ENCODE peak calls at places on chromosomes 5 and 9, in nine cellular contexts. B is RWPE2; O is activated CD4-positive, alpha-beta memory T cell treated with anti-CD3 and anti-CD28 coated beads, Interleukin-2, amount 10 ng/mL, durations not matched to agents 7 days and 5 days; G is stimulated activated CD4-positive, alpha-beta T cell treated with anti-CD3 and anti-CD28 coated beads, Interleukin-4, amount 100 ng/mL, for 1 hour; I is GM06990; A is activated T-cell treated with anti-CD3 and anti-CD28 coated beads for 1 hour; N is body of pancreas; U is anterior cingulate cortex; R is mammary epithelial cell. Z is an unnamed sample.

GRCh38 chr5:139637438-139638089 is 10.6 kb upstream of the CXXC5 start:
- DNase-seq in B (peak), O (no peak), G (peak), I (peak), A (peak), N (peak), U (peak), R (peak), Z (peak)

GRCh38 chr5:59035681-59036080 is 452.8 kb downstream of the RAB3C start:
- DNase-seq in B (no peak), O (no peak), G (no peak), I (no peak), A (no peak), N (no peak), U (no peak), R (no peak), Z (no peak)

GRCh38 chr9:35029852-35030251 is 40.3 kb downstream of the DNAJB5 start:
- DNase-seq in B (no peak), O (no peak), G (no peak), I (no peak), A (no peak), N (no peak), U (no peak), R (no peak), Z (no peak)

GRCh38 chr5:157222506-157223230 is 42.0 kb downstream of the ITK start:
- DNase-seq in B (no peak), O (peak), G (peak), I (no peak), A (no peak), N (no peak), U (no peak), R (peak), Z (no peak)

GRCh38 chr5:133341296-133341695 is 271.0 kb downstream of the FSTL4 start:
- DNase-seq in B (no peak), O (no peak), G (no peak), I (no peak), A (no peak), N (no peak), U (no peak), R (no peak), Z (no peak)

GRCh38 chr5:56286015-56286992 is 53.2 kb upstream of the ANKRD55 start:
- DNase-seq in B (no peak), O (no peak), G (no peak), I (no peak), A (no peak), N (no peak), U (no peak), R (no peak), Z (no peak)

GRCh38 chr9:128635266-128636023 is 21.2 kb downstream of the DYNC2I2 start:
- DNase-seq in B (peak), O (no peak), G (no peak), I (no peak), A (no peak), N (peak), U (no peak), R (peak), Z (peak)

GRCh38 chr5:143213851-143214363 is 189.6 kb downstream of the NR3C1 start:
- DNase-seq in B (no peak), O (no peak), G (no peak), I (peak), A (no peak), N (no peak), U (no peak), R (no peak), Z (no peak)

GRCh38 chr5:35987776-35988175 is 3.4 kb downstream of the UGT3A1 start:
- DNase-seq in B (no peak), O (no peak), G (no peak), I (no peak), A (no peak), N (no peak), U (no peak), R (no peak), Z (no peak)

GRCh38 chr5:125928663-125929062 is 494.5 kb upstream of the GRAMD2B start:
- DNase-seq in B (no peak), O (no peak), G (no peak), I (no peak), A (no peak), N (no peak), U (no peak), R (no peak), Z (no peak)

GRCh38 chr5:56106837-56107236 is 112.1 kb upstream of the IL6ST start:
- DNase-seq in B (no peak), O (no peak), G (no peak), I (no peak), A (no peak), N (no peak), U (no peak), R (no peak), Z (no peak)

GRCh38 chr5:159051431-159052281 is 48.1 kb downstream of the EBF1 start:
- DNase-seq in B (no peak), O (no peak), G (peak), I (peak), A (no peak), N (peak), U (peak), R (no peak), Z (no peak)

GRCh38 chr5:107809201-107810034 is 138.7 kb upstream of the EFNA5 start:
- DNase-seq in B (no peak), O (no peak), G (no peak), I (no peak), A (no peak), N (no peak), U (no peak), R (no peak), Z (no peak)

GRCh38 chr5:173201636-173202265 is 33.3 kb downstream of the NKX2-5 start:
- DNase-seq in B (no peak), O (no peak), G (no peak), I (no peak), A (no peak), N (no peak), U (no peak), R (peak), Z (no peak)